ENCODE peak calls at places on chromosomes 1 and 21, in five cellular contexts. V, F, Y, P and G are unnamed samples.

GRCh38 chr1:38529337-38529860 is 330.2 kb downstream of the RRAGC start:
- DNase-seq in V (no peak), F (no peak), P (no peak), Y (no peak), G (no peak)

GRCh38 chr1:6260961-6261614 is at the start of gene GPR153:
- DNase-seq in Y (peak), P (peak), F (no peak), V (no peak), G (no peak)

GRCh38 chr1:109186704-109187071 is 27.0 kb upstream of the SARS1 start:
- DNase-seq in V (no peak), P (no peak), F (no peak), Y (no peak), G (no peak)

GRCh38 chr21:41957991-41958766 is 4.4 kb upstream of the C2CD2 start:
- DNase-seq in P (peak), Y (peak), F (no peak), V (peak), G (peak)

GRCh38 chr1:84103197-84103992 is 40.7 kb upstream of the PRKACB start:
- DNase-seq in V (peak), P (no peak), F (peak), Y (peak), G (peak)

GRCh38 chr21:36783612-36784383 is 84.9 kb downstream of the SIM2 start:
- DNase-seq in Y (peak), V (no peak), P (no peak), F (no peak), G (no peak)

GRCh38 chr1:193322218-193322617 is 135.8 kb upstream of the B3GALT2 start:
- DNase-seq in Y (peak), P (no peak), F (no peak), V (no peak), G (no peak)

GRCh38 chr1:154896811-154897286 is 26.8 kb upstream of the KCNN3 start:
- DNase-seq in P (no peak), Y (no peak), V (no peak), F (no peak), G (peak)

GRCh38 chr1:12407050-12407961 is 177.5 kb downstream of the VPS13D start:
- DNase-seq in P (peak), V (peak), Y (peak), F (no peak), G (no peak)

GRCh38 chr1:78210167-78210566 is 164.4 kb downstream of the GIPC2 start:
- DNase-seq in V (no peak), Y (no peak), F (no peak), P (no peak), G (no peak)

GRCh38 chr1:53376041-53376461 is 48.2 kb upstream of the LRP8 start:
- DNase-seq in V (no peak), Y (no peak), P (no peak), F (no peak), G (no peak)

GRCh38 chr1:36781098-36781497 is 253.2 kb downstream of the GRIK3 start:
- DNase-seq in F (no peak), Y (no peak), P (no peak), V (no peak), G (no peak)

GRCh38 chr1:207812778-207813512 is 61.1 kb downstream of the CD46 start:
- DNase-seq in F (no peak), P (no peak), Y (no peak), V (no peak), G (no peak)

GRCh38 chr1:68128157-68128556 is 77.7 kb upstream of the DIRAS3 start:
- DNase-seq in V (no peak), Y (peak), F (no peak), P (no peak), G (no peak)

GRCh38 chr1:58988752-58989151 is 204.9 kb upstream of the JUN start:
- DNase-seq in P (no peak), F (no peak), V (no peak), Y (no peak), G (no peak)

GRCh38 chr1:180720753-180721152 is 88.9 kb downstream of the XPR1 start:
- DNase-seq in V (no peak), P (no peak), Y (no peak), F (no peak), G (no peak)

GRCh38 chr1:192545781-192546521 is 29.6 kb upstream of the RGS1 start:
- DNase-seq in V (no peak), F (peak), Y (no peak), P (no peak), G (no peak)

GRCh38 chr1:16205891-16206546 is 6.4 kb downstream of the ARHGEF19 start:
- DNase-seq in Y (no peak), V (peak), P (no peak), F (no peak), G (no peak)